ENCODE peak calls at places on chromosomes 6 and 20, in nine cellular contexts. U is heart right ventricle, L is astrocyte, O is fibroblast of lung, I is WERI-Rb-1, N is fibroblast of the aortic adventitia, F is GM12865, P is cardiac fibroblast, W is lung. Q is an unnamed sample.

GRCh38 chr6:50586074-50586473 is 127.3 kb upstream of the TFAP2D start:
- DNase-seq in U (no peak), L (no peak), O (no peak), I (no peak), N (no peak), F (no peak), P (no peak), W (no peak), Q (no peak)

GRCh38 chr6:129136751-129137150 is 253.8 kb downstream of the LAMA2 start:
- DNase-seq in U (no peak), L (no peak), O (no peak), I (no peak), N (no peak), F (no peak), P (no peak), W (no peak), Q (no peak)

GRCh38 chr6:4575724-4576123 is 200.5 kb upstream of the CDYL start:
- DNase-seq in U (no peak), L (peak; percentile 53), O (peak; percentile 67), I (no peak), N (no peak), F (no peak), P (peak; percentile 42), W (no peak), Q (no peak)

GRCh38 chr20:31559704-31560093 is 45.4 kb upstream of the ID1 start:
- DNase-seq in U (no peak), L (peak; percentile 48), O (no peak), I (no peak), N (no peak), F (no peak), P (no peak), W (no peak), Q (no peak)

GRCh38 chr20:47118641-47119040 is 224.0 kb downstream of the EYA2 start:
- DNase-seq in U (no peak), L (no peak), O (no peak), I (no peak), N (no peak), F (no peak), P (no peak), W (no peak), Q (peak; percentile 80)

GRCh38 chr6:106512048-106512957 is 117.0 kb downstream of the RTN4IP1 start:
- DNase-seq in U (peak; percentile 71), L (no peak), O (peak; percentile 56), I (peak; percentile 20), N (peak; percentile 59), F (peak; percentile 83), P (peak; percentile 52), W (peak; percentile 84), Q (no peak)

GRCh38 chr20:31972481-31973386 is 4.8 kb downstream of the XKR7 start:
- DNase-seq in U (no peak), L (no peak), O (no peak), I (peak; percentile 85), N (no peak), F (no peak), P (peak; percentile 16), W (no peak), Q (no peak)

GRCh38 chr20:12040261-12040660 is 122.6 kb downstream of the BTBD3 start:
- DNase-seq in U (no peak), L (no peak), O (no peak), I (no peak), N (no peak), F (no peak), P (no peak), W (no peak), Q (no peak)

GRCh38 chr6:156021746-156022396 is 566.2 kb upstream of the NOX3 start:
- DNase-seq in U (no peak), L (peak; percentile 62), O (peak; percentile 63), I (no peak), N (peak; percentile 87), F (no peak), P (peak; percentile 26), W (no peak), Q (peak; percentile 83)

GRCh38 chr20:16284385-16285100 is 288.7 kb downstream of the KIF16B start:
- DNase-seq in U (no peak), L (no peak), O (no peak), I (no peak), N (no peak), F (no peak), P (no peak), W (no peak), Q (peak; percentile 5)

GRCh38 chr20:35277531-35278395 is at the start of gene MMP24OS:
- DNase-seq in U (peak; percentile 93), L (peak; percentile 73), O (peak; percentile 83), I (peak; percentile 96), N (peak; percentile 74), F (peak; percentile 96), P (peak; percentile 82), W (peak; percentile 91), Q (peak; percentile 69)

GRCh38 chr6:1136856-1137255 is 175.0 kb upstream of the FOXQ1 start:
- DNase-seq in U (no peak), L (no peak), O (no peak), I (no peak), N (no peak), F (no peak), P (no peak), W (no peak), Q (peak; percentile 84)

GRCh38 chr20:38927902-38928578 is 1.8 kb downstream of the FAM83D start:
- DNase-seq in U (no peak), L (no peak), O (no peak), I (no peak), N (no peak), F (peak; percentile 50), P (no peak), W (no peak), Q (no peak)

GRCh38 chr6:87756858-87757257 is 54.8 kb upstream of the AKIRIN2 start:
- DNase-seq in U (no peak), L (peak; percentile 96), O (peak; percentile 68), I (peak; percentile 18), N (peak; percentile 90), F (peak; percentile 96), P (peak; percentile 76), W (peak; percentile 48), Q (no peak)

GRCh38 chr6:7562769-7563168 is 21.3 kb downstream of the DSP start:
- DNase-seq in U (no peak), L (no peak), O (no peak), I (no peak), N (no peak), F (no peak), P (no peak), W (no peak), Q (no peak)

GRCh38 chr6:170032197-170032596 is 258.7 kb downstream of the DLL1 start:
- DNase-seq in U (no peak), L (no peak), O (no peak), I (no peak), N (no peak), F (no peak), P (no peak), W (no peak), Q (no peak)

GRCh38 chr20:56900252-56900651 is 271.1 kb downstream of the TFAP2C start:
- DNase-seq in U (no peak), L (no peak), O (no peak), I (no peak), N (no peak), F (no peak), P (no peak), W (no peak), Q (no peak)

GRCh38 chr6:12012231-12012565 is at the start of gene HIVEP1:
- DNase-seq in U (no peak), L (no peak), O (no peak), I (peak; percentile 51), N (no peak), F (no peak), P (no peak), W (no peak), Q (no peak)

GRCh38 chr6:119541132-119541905 is 191.8 kb upstream of the MAN1A1 start:
- DNase-seq in U (no peak), L (peak; percentile 99), O (peak; percentile 100), I (no peak), N (peak; percentile 100), F (no peak), P (peak; percentile 99), W (no peak), Q (peak; percentile 95)

GRCh38 chr6:156169361-156169760 is 607.8 kb upstream of the ARID1B start:
- DNase-seq in U (no peak), L (no peak), O (no peak), I (no peak), N (peak; percentile 14), F (no peak), P (no peak), W (no peak), Q (no peak)

DNA sequence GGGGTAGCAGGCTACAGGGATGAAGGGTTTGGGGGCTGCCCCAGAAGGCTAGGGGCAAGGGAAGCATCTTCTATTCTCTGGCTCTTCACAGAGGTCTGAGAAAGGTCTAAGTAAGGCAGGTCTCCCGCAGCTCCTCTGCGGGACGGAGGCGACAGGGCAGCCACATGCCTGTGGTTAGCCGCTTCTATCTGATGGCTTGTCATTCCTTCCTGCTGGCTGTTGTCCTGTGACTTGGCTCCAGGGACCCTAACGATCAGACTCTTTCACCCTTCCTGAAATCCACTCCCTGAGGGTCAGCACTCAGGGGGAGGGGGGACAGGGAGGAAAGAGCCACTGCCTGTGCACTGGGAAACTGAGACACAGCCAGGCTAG is 673 bp downstream of the CST7 start:
- DNase-seq in U (no peak), L (no peak), O (no peak), I (no peak), N (no peak), F (peak; percentile 22), P (no peak), W (peak; percentile 28), Q (no peak)
- H3K4me3 ChIP-seq in U (peak overlapping the region; percentile 14), L (no peak overlapping the region), O (no peak overlapping the region), I (no peak overlapping the region), N (no peak overlapping the region), F (no peak overlapping the region), P (no peak overlapping the region), W (peak overlapping the region; percentile 0), Q (no peak overlapping the region)

GRCh38 chr20:63009988-63010769 is 3.4 kb upstream of the BHLHE23 start:
- DNase-seq in U (no peak), L (peak; percentile 7), O (no peak), I (no peak), N (peak; percentile 4), F (peak; percentile 99), P (peak; percentile 17), W (no peak), Q (no peak)
- H3K4me3 ChIP-seq in U (no peak overlapping the region), L (no peak overlapping the region), O (no peak overlapping the region), I (no peak overlapping the region), N (peak overlapping the region; percentile 17), F (peak overlapping the region; percentile 70), P (no peak overlapping the region), W (no peak overlapping the region), Q (no peak overlapping the region)

DNA sequence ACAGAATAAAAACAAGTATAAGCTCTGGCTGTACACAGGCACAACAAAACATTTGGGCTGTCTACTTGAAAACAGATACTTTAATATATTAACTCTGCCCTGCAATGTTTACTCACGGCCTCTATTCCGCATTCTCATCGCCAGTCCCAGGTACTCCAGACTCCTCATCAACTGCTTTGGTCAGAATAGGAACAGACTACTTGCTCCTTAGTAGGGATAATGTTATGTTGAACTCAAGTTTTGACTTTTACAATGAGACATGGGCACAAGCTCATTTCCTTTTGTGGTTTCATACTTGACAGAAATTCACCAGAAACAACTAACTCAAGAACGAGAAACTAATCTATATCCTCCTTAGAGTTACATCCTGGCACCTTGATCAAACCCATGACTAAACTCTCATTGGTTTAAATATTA is 377.7 kb downstream of the ESR1 start:
- DNase-seq in U (no peak), L (no peak), O (no peak), I (no peak), N (no peak), F (peak; percentile 62), P (no peak), W (no peak), Q (no peak)
- H3K4me3 ChIP-seq in U (no peak overlapping the region), L (no peak overlapping the region), O (no peak overlapping the region), I (no peak overlapping the region), N (no peak overlapping the region), F (peak overlapping the region; percentile 51), P (no peak overlapping the region), W (no peak overlapping the region), Q (no peak overlapping the region)

GRCh38 chr6:93210908-93211307 is 208.5 kb downstream of the EPHA7 start:
- DNase-seq in U (no peak), L (no peak), O (no peak), I (no peak), N (no peak), F (no peak), P (no peak), W (no peak), Q (no peak)
- H3K4me3 ChIP-seq in U (no peak overlapping the region), L (no peak overlapping the region), O (no peak overlapping the region), I (no peak overlapping the region), N (no peak overlapping the region), F (no peak overlapping the region), P (no peak overlapping the region), W (no peak overlapping the region), Q (no peak overlapping the region)

Q was measured in retinal pigment epithelial cell.